ENCODE peak calls at places on chromosomes 1 and 21, in seven cellular contexts. K is IMR-90, M is mesenchymal stem cell, S is H9, N is trophoblast cell, U is H1, B is mesendoderm. V is an unnamed sample.

GRCh38 chr1:171802207-171802606 is 20.7 kb downstream of the METTL13 start:
- DNase-seq in M (no peak), U (no peak), S (no peak), N (no peak), B (peak), K (no peak), V (no peak)

GRCh38 chr1:9340172-9340854 is 47.6 kb downstream of the SPSB1 start:
- DNase-seq in U (no peak), N (no peak), S (no peak), B (no peak), M (no peak), K (peak), V (no peak)

GRCh38 chr1:79304131-79304530 is 297.6 kb upstream of the ADGRL4 start:
- DNase-seq in S (no peak), N (no peak), K (peak), M (peak), B (no peak), U (no peak), V (no peak)

GRCh38 chr1:42844592-42845140 is 1.7 kb upstream of the ZNF691 start:
- DNase-seq in U (no peak), B (no peak), M (peak), S (no peak), N (no peak), K (peak), V (no peak)

GRCh38 chr1:29502901-29503300 is 266.6 kb downstream of the PTPRU start:
- DNase-seq in M (no peak), S (peak), N (no peak), K (no peak), U (peak), B (no peak), V (no peak)

GRCh38 chr21:36504067-36505058 is 24.4 kb upstream of the CLDN14 start:
- DNase-seq in K (peak), N (peak), B (peak), M (peak), U (no peak), S (no peak), V (peak)

GRCh38 chr1:199693724-199694123 is 333.8 kb upstream of the NR5A2 start:
- DNase-seq in M (no peak), U (no peak), B (no peak), N (no peak), K (no peak), S (no peak), V (no peak)

GRCh38 chr21:34885636-34886553 is 163.2 kb downstream of the RUNX1 start:
- DNase-seq in M (peak), N (no peak), B (peak), K (no peak), S (peak), U (peak), V (no peak)

GRCh38 chr1:201309420-201309819 is 26.1 kb downstream of the PKP1 start:
- DNase-seq in N (peak), B (peak), M (peak), U (peak), K (peak), S (peak), V (peak)

GRCh38 chr1:118661769-118662320 is 326.3 kb downstream of the TBX15 start:
- DNase-seq in K (no peak), M (no peak), S (no peak), N (peak), B (no peak), U (no peak), V (no peak)

GRCh38 chr1:155591770-155592169 is 18.2 kb upstream of the MSTO1 start:
- DNase-seq in K (peak), U (no peak), B (peak), S (no peak), N (peak), M (peak), V (peak)

GRCh38 chr1:180114546-180114945 is 40.1 kb upstream of the QSOX1 start:
- DNase-seq in N (no peak), B (no peak), S (no peak), M (no peak), U (no peak), K (no peak), V (no peak)

GRCh38 chr1:209029737-209030136 is 553.8 kb upstream of the CAMK1G start:
- DNase-seq in M (no peak), B (no peak), U (no peak), K (no peak), S (no peak), N (no peak), V (no peak)

GRCh38 chr21:46126321-46127238 is 28.7 kb downstream of the COL6A2 start:
- DNase-seq in S (peak), N (no peak), U (peak), K (no peak), M (no peak), B (no peak), V (no peak)

GRCh38 chr21:37580690-37581089 is 214.1 kb downstream of the DYRK1A start:
- DNase-seq in S (no peak), B (no peak), M (no peak), N (no peak), U (no peak), K (no peak), V (no peak)

GRCh38 chr1:40383095-40383487 is 9.6 kb downstream of the SMAP2 start:
- DNase-seq in K (no peak), N (no peak), M (no peak), S (peak), B (peak), U (peak), V (no peak)

GRCh38 chr21:37188825-37189224 is 78.3 kb downstream of the VPS26C start:
- DNase-seq in S (no peak), N (no peak), M (no peak), B (no peak), U (no peak), K (no peak), V (no peak)

GRCh38 chr1:87203890-87204289 is 124.8 kb upstream of the LMO4 start:
- DNase-seq in M (no peak), U (no peak), K (peak), N (no peak), B (no peak), S (no peak), V (no peak)

GRCh38 chr1:87204441-87204840 is 124.2 kb upstream of the LMO4 start:
- DNase-seq in B (no peak), K (no peak), N (no peak), M (no peak), S (no peak), U (no peak), V (no peak)

GRCh38 chr1:87206444-87206843 is 122.2 kb upstream of the LMO4 start:
- DNase-seq in S (no peak), N (no peak), U (no peak), K (no peak), M (no peak), B (no peak), V (no peak)

GRCh38 chr1:87208116-87208515 is 120.6 kb upstream of the LMO4 start:
- DNase-seq in N (no peak), U (no peak), K (no peak), B (no peak), S (no peak), M (no peak), V (no peak)

GRCh38 chr1:87206044-87206443 is 122.6 kb upstream of the LMO4 start:
- DNase-seq in B (no peak), M (no peak), K (no peak), N (no peak), U (no peak), S (no peak), V (no peak)
- H3K23ac ChIP-seq in B (no peak), M (no peak), K (no peak), N (no peak), U (no peak), S (no peak), V (no peak)

GRCh38 chr1:218634212-218634611 is 289.1 kb downstream of the TGFB2 start:
- DNase-seq in U (no peak), N (no peak), K (no peak), S (no peak), B (no peak), M (no peak), V (no peak)
- H3K23ac ChIP-seq in U (no peak), N (no peak), K (no peak), S (no peak), B (no peak), M (no peak), V (no peak)

DNA sequence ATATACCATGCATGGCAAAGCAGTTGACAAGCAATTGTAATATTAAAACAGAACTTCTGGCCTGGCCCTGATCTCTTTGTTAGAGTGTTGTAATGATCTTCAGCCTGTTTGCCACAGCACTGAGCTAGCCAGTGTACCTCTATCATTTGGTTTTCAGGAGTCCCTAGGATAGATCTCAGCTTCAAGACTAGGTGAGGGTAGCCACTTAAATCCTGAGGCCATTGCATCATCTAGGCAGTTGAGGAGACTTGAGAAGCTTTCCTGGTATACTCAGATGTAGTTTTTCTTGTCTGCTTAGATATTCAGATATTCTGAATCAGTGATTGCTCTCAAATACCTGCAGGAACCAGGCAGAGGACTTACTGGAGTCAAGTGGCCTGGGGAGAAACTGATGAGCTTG is 14.7 kb downstream of the S1PR1 start:
- DNase-seq in S (no peak), B (no peak), U (no peak), N (no peak), K (no peak), M (no peak), V (no peak)
- H3K23ac ChIP-seq in S (no peak), B (no peak), U (no peak), N (no peak), K (no peak), M (no peak), V (no peak)

GRCh38 chr1:184049836-184050468 is 1.6 kb upstream of the TSEN15 start:
- DNase-seq in K (no peak), M (no peak), U (no peak), N (no peak), B (no peak), S (no peak), V (no peak)

GRCh38 chr1:184051138-184051484 is 419 bp upstream of the TSEN15 start:
- DNase-seq in K (no peak), B (no peak), N (no peak), M (no peak), S (no peak), U (no peak), V (no peak)

GRCh38 chr1:184050631-184051030 is 899 bp upstream of the TSEN15 start:
- DNase-seq in M (no peak), S (no peak), U (no peak), N (no peak), K (no peak), B (peak), V (no peak)

GRCh38 chr1:184049291-184049690 is 2.2 kb upstream of the TSEN15 start:
- DNase-seq in M (no peak), B (no peak), N (no peak), U (no peak), K (no peak), S (no peak), V (no peak)

GRCh38 chr1:184048841-184049240 is 2.7 kb upstream of the TSEN15 start:
- DNase-seq in S (no peak), M (no peak), N (no peak), U (no peak), B (no peak), K (no peak), V (no peak)
- H3K23ac ChIP-seq in S (no peak), M (no peak), N (no peak), U (no peak), B (no peak), K (no peak), V (no peak)

GRCh38 chr1:204070895-204071294 is 2.0 kb upstream of the SOX13 start:
- DNase-seq in B (no peak), S (no peak), U (no peak), N (no peak), M (no peak), K (no peak), V (no peak)

GRCh38 chr1:204065174-204065985 is 7.5 kb upstream of the SOX13 start:
- DNase-seq in B (peak), U (peak), S (peak), N (no peak), K (peak), M (peak), V (peak)

GRCh38 chr1:204065986-204066300 is 7.0 kb upstream of the SOX13 start:
- DNase-seq in N (no peak), U (no peak), K (no peak), S (no peak), B (no peak), M (no peak), V (no peak)

GRCh38 chr1:204069887-204070286 is 3.0 kb upstream of the SOX13 start:
- DNase-seq in B (no peak), U (no peak), S (no peak), M (no peak), N (no peak), K (no peak), V (no peak)

GRCh38 chr1:204067935-204068334 is 5.0 kb upstream of the SOX13 start:
- DNase-seq in B (no peak), S (no peak), M (no peak), N (no peak), K (no peak), U (no peak), V (no peak)
- H3K23ac ChIP-seq in B (no peak), S (no peak), M (no peak), N (no peak), K (no peak), U (no peak), V (no peak)

GRCh38 chr1:109065137-109065536 is 10.7 kb downstream of the TAF13 start:
- DNase-seq in M (no peak), K (no peak), U (no peak), B (no peak), S (no peak), N (no peak), V (no peak)

DNA sequence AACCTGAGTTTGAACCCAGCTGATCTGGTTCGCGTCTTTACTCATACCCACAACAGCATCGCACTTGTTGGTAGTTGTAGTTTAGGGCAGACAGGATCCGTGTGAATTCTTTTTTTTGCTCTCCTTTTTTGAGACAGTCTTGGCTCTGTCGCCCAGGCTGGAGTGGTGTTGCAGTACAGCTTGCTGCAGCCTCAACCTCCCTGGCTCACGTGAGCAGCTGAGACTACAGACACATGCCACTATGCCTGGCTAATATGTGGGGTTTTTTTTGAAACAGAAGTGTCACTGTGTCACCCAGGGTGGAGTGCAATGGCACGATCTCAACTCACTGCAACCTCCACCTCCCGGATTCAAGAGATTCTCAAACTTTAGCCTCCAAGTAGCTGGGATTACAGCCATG is 7.9 kb downstream of the TAF13 start:
- DNase-seq in B (no peak), S (no peak), U (no peak), N (no peak), M (no peak), K (no peak), V (no peak)
- H3K23ac ChIP-seq in B (no peak), S (no peak), U (no peak), N (no peak), M (no peak), K (no peak), V (no peak)

DNA sequence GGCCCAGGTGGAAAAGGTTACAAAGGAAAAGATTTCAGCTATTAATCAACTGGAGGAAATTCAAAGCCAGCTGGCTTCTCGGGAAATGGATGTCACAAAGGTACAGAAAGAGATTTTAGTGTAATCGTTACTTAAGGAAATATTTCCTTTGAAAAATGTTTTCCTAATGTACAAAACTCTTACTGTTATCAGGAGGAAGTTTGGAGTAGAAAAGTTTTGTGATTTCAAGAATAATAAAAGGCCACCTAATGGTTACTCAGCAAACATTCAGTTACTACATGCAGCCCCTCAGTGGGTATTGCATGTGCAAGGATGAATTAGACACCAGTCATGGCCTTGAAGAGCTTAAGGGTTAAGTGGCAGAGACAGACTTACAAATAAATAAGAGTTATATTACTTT is 85.2 kb downstream of the SDCCAG8 start:
- DNase-seq in K (peak), S (no peak), M (no peak), U (no peak), B (no peak), N (no peak), V (no peak)
- H3K23ac ChIP-seq in K (no peak), S (no peak), M (no peak), U (no peak), B (no peak), N (no peak), V (no peak)